ENCODE peak calls at places on chromosome 3, in nine cellular contexts. One of them, this sample, is unnamed. For H3K4me1, the result is how much of the 10 kb centered on the place peaks cover.

GRCh38 chr3:127628788-127629456 is at the start of gene PODXL2:
- DNase-seq in upper lobe of right lung: peak
- DNase-seq in adrenal gland: peak
- DNase-seq in ovary: peak
- DNase-seq in mucosa of descending colon: peak
- DNase-seq in heart left ventricle: peak
- DNase-seq in right lobe of liver: peak
- DNase-seq in endodermal cell: peak
- DNase-seq in fibroblast of lung: peak
- DNase-seq in this sample: no peak

GRCh38 chr3:195542261-195542660 is 864 bp downstream of the PPP1R2 start:
- DNase-seq in ovary: no peak
- DNase-seq in fibroblast of lung: peak
- DNase-seq in endodermal cell: no peak
- DNase-seq in heart left ventricle: no peak
- DNase-seq in upper lobe of right lung: no peak
- DNase-seq in adrenal gland: no peak
- DNase-seq in mucosa of descending colon: no peak
- DNase-seq in right lobe of liver: no peak
- DNase-seq in this sample: no peak

GRCh38 chr3:88031543-88032148 is 27.2 kb downstream of the CGGBP1 start:
- DNase-seq in adrenal gland: no peak
- DNase-seq in fibroblast of lung: peak
- DNase-seq in ovary: no peak
- DNase-seq in mucosa of descending colon: peak
- DNase-seq in upper lobe of right lung: no peak
- DNase-seq in heart left ventricle: no peak
- DNase-seq in endodermal cell: no peak
- DNase-seq in right lobe of liver: no peak
- DNase-seq in this sample: no peak

GRCh38 chr3:51712020-51712385 is 5.1 kb downstream of the GRM2 start:
- DNase-seq in mucosa of descending colon: no peak
- DNase-seq in right lobe of liver: no peak
- DNase-seq in adrenal gland: no peak
- DNase-seq in endodermal cell: no peak
- DNase-seq in ovary: no peak
- DNase-seq in upper lobe of right lung: peak
- DNase-seq in heart left ventricle: no peak
- DNase-seq in fibroblast of lung: no peak
- DNase-seq in this sample: no peak

GRCh38 chr3:54955496-54955895 is 27.6 kb upstream of the LRTM1 start:
- DNase-seq in endodermal cell: peak
- DNase-seq in adrenal gland: no peak
- DNase-seq in mucosa of descending colon: no peak
- DNase-seq in fibroblast of lung: no peak
- DNase-seq in heart left ventricle: no peak
- DNase-seq in ovary: no peak
- DNase-seq in upper lobe of right lung: no peak
- DNase-seq in right lobe of liver: no peak
- DNase-seq in this sample: no peak

GRCh38 chr3:54243262-54243931 is 121.0 kb downstream of the CACNA2D3 start:
- DNase-seq in fibroblast of lung: peak
- DNase-seq in heart left ventricle: no peak
- DNase-seq in upper lobe of right lung: no peak
- DNase-seq in adrenal gland: no peak
- DNase-seq in endodermal cell: no peak
- DNase-seq in right lobe of liver: no peak
- DNase-seq in ovary: peak
- DNase-seq in mucosa of descending colon: no peak
- DNase-seq in this sample: no peak

GRCh38 chr3:120177151-120177550 is 82.9 kb upstream of the GSK3B start:
- DNase-seq in heart left ventricle: no peak
- DNase-seq in ovary: no peak
- DNase-seq in upper lobe of right lung: no peak
- DNase-seq in fibroblast of lung: peak
- DNase-seq in mucosa of descending colon: no peak
- DNase-seq in adrenal gland: peak
- DNase-seq in endodermal cell: peak
- DNase-seq in right lobe of liver: no peak
- DNase-seq in this sample: peak

GRCh38 chr3:127072971-127073851 is 90.3 kb downstream of the PLXNA1 start:
- DNase-seq in mucosa of descending colon: no peak
- DNase-seq in adrenal gland: no peak
- DNase-seq in right lobe of liver: no peak
- DNase-seq in fibroblast of lung: no peak
- DNase-seq in endodermal cell: no peak
- DNase-seq in ovary: no peak
- DNase-seq in upper lobe of right lung: peak
- DNase-seq in heart left ventricle: no peak
- DNase-seq in this sample: no peak

GRCh38 chr3:52403955-52404354 is 40.9 kb downstream of the SEMA3G start:
- DNase-seq in adrenal gland: no peak
- DNase-seq in upper lobe of right lung: peak
- DNase-seq in right lobe of liver: no peak
- DNase-seq in endodermal cell: no peak
- DNase-seq in fibroblast of lung: no peak
- DNase-seq in heart left ventricle: no peak
- DNase-seq in mucosa of descending colon: no peak
- DNase-seq in ovary: no peak
- DNase-seq in this sample: no peak

GRCh38 chr3:97835761-97836160 is 13.9 kb downstream of the CRYBG3 start:
- DNase-seq in ovary: no peak
- DNase-seq in right lobe of liver: no peak
- DNase-seq in heart left ventricle: no peak
- DNase-seq in endodermal cell: no peak
- DNase-seq in mucosa of descending colon: no peak
- DNase-seq in adrenal gland: no peak
- DNase-seq in fibroblast of lung: no peak
- DNase-seq in upper lobe of right lung: no peak
- DNase-seq in this sample: no peak

DNA sequence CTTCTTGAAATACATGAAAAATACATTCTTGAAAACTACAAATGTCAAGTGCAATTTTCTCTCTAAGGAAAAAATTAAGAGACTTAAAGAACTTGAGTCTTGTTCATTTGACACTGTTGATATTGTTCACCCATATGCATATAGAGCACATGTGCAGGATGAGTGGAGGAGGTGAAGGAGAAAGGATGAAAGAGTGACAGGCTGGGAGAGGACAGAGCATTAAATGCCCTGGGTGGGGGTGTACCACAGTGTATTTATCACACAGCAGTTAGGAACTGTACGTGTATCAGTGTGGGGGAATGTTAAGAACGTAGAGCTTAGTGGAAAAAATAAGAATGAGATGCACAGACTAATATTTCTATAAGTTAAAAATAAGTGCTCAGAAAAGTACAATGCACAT is 45.7 kb downstream of the CTDSPL start:
- DNase-seq in upper lobe of right lung: no peak
- DNase-seq in adrenal gland: no peak
- DNase-seq in endodermal cell: no peak
- DNase-seq in ovary: no peak
- DNase-seq in right lobe of liver: no peak
- DNase-seq in heart left ventricle: no peak
- DNase-seq in mucosa of descending colon: no peak
- DNase-seq in fibroblast of lung: no peak
- DNase-seq in this sample: no peak
- H3K4me1 ChIP-seq in upper lobe of right lung: half or more
- H3K4me1 ChIP-seq in adrenal gland: under half
- H3K4me1 ChIP-seq in endodermal cell: under half
- H3K4me1 ChIP-seq in ovary: under half
- H3K4me1 ChIP-seq in right lobe of liver: under half
- H3K4me1 ChIP-seq in heart left ventricle: half or more
- H3K4me1 ChIP-seq in mucosa of descending colon: under half
- H3K4me1 ChIP-seq in fibroblast of lung: under half
- H3K4me1 ChIP-seq in this sample: under half

GRCh38 chr3:32405711-32406323 is 14.2 kb downstream of the CMTM7 start:
- DNase-seq in heart left ventricle: no peak
- DNase-seq in adrenal gland: no peak
- DNase-seq in mucosa of descending colon: no peak
- DNase-seq in upper lobe of right lung: no peak
- DNase-seq in fibroblast of lung: no peak
- DNase-seq in endodermal cell: no peak
- DNase-seq in right lobe of liver: no peak
- DNase-seq in ovary: no peak
- DNase-seq in this sample: no peak
- H3K4me1 ChIP-seq in heart left ventricle: under half
- H3K4me1 ChIP-seq in adrenal gland: under half
- H3K4me1 ChIP-seq in mucosa of descending colon: under half
- H3K4me1 ChIP-seq in upper lobe of right lung: half or more
- H3K4me1 ChIP-seq in fibroblast of lung: under half
- H3K4me1 ChIP-seq in endodermal cell: under half
- H3K4me1 ChIP-seq in right lobe of liver: under half
- H3K4me1 ChIP-seq in ovary: under half
- H3K4me1 ChIP-seq in this sample: under half

GRCh38 chr3:30604566-30604965 is 1.8 kb upstream of the TGFBR2 start:
- DNase-seq in upper lobe of right lung: no peak
- DNase-seq in ovary: no peak
- DNase-seq in fibroblast of lung: no peak
- DNase-seq in endodermal cell: no peak
- DNase-seq in mucosa of descending colon: no peak
- DNase-seq in heart left ventricle: no peak
- DNase-seq in adrenal gland: no peak
- DNase-seq in right lobe of liver: no peak
- DNase-seq in this sample: no peak

GRCh38 chr3:30602946-30603345 is 3.5 kb upstream of the TGFBR2 start:
- DNase-seq in mucosa of descending colon: no peak
- DNase-seq in heart left ventricle: no peak
- DNase-seq in ovary: no peak
- DNase-seq in endodermal cell: no peak
- DNase-seq in fibroblast of lung: no peak
- DNase-seq in upper lobe of right lung: no peak
- DNase-seq in adrenal gland: no peak
- DNase-seq in right lobe of liver: no peak
- DNase-seq in this sample: no peak

GRCh38 chr3:30605005-30605404 is 1.4 kb upstream of the TGFBR2 start:
- DNase-seq in right lobe of liver: no peak
- DNase-seq in mucosa of descending colon: no peak
- DNase-seq in ovary: no peak
- DNase-seq in fibroblast of lung: no peak
- DNase-seq in heart left ventricle: no peak
- DNase-seq in upper lobe of right lung: no peak
- DNase-seq in endodermal cell: no peak
- DNase-seq in adrenal gland: no peak
- DNase-seq in this sample: no peak

GRCh38 chr3:30605706-30606300 is 598 bp upstream of the TGFBR2 start:
- DNase-seq in ovary: no peak
- DNase-seq in fibroblast of lung: no peak
- DNase-seq in right lobe of liver: no peak
- DNase-seq in mucosa of descending colon: no peak
- DNase-seq in heart left ventricle: no peak
- DNase-seq in endodermal cell: no peak
- DNase-seq in adrenal gland: no peak
- DNase-seq in upper lobe of right lung: no peak
- DNase-seq in this sample: no peak

GRCh38 chr3:30604091-30604490 is 2.3 kb upstream of the TGFBR2 start:
- DNase-seq in upper lobe of right lung: no peak
- DNase-seq in endodermal cell: no peak
- DNase-seq in mucosa of descending colon: no peak
- DNase-seq in ovary: no peak
- DNase-seq in right lobe of liver: no peak
- DNase-seq in heart left ventricle: no peak
- DNase-seq in adrenal gland: no peak
- DNase-seq in fibroblast of lung: no peak
- DNase-seq in this sample: no peak
- H3K4me1 ChIP-seq in upper lobe of right lung: under half
- H3K4me1 ChIP-seq in endodermal cell: under half
- H3K4me1 ChIP-seq in mucosa of descending colon: under half
- H3K4me1 ChIP-seq in ovary: under half
- H3K4me1 ChIP-seq in right lobe of liver: under half
- H3K4me1 ChIP-seq in heart left ventricle: under half
- H3K4me1 ChIP-seq in adrenal gland: under half
- H3K4me1 ChIP-seq in fibroblast of lung: under half
- H3K4me1 ChIP-seq in this sample: under half

GRCh38 chr3:45608296-45608695 is 13.7 kb downstream of the LIMD1 start:
- DNase-seq in endodermal cell: no peak
- DNase-seq in mucosa of descending colon: no peak
- DNase-seq in right lobe of liver: no peak
- DNase-seq in fibroblast of lung: no peak
- DNase-seq in adrenal gland: no peak
- DNase-seq in upper lobe of right lung: no peak
- DNase-seq in heart left ventricle: no peak
- DNase-seq in ovary: no peak
- DNase-seq in this sample: no peak

GRCh38 chr3:45606991-45607712 is 12.6 kb downstream of the LIMD1 start:
- DNase-seq in adrenal gland: no peak
- DNase-seq in heart left ventricle: peak
- DNase-seq in upper lobe of right lung: no peak
- DNase-seq in endodermal cell: no peak
- DNase-seq in ovary: peak
- DNase-seq in mucosa of descending colon: no peak
- DNase-seq in fibroblast of lung: peak
- DNase-seq in right lobe of liver: no peak
- DNase-seq in this sample: no peak

GRCh38 chr3:45607790-45608189 is 13.2 kb downstream of the LIMD1 start:
- DNase-seq in endodermal cell: no peak
- DNase-seq in adrenal gland: no peak
- DNase-seq in mucosa of descending colon: no peak
- DNase-seq in heart left ventricle: peak
- DNase-seq in right lobe of liver: no peak
- DNase-seq in fibroblast of lung: peak
- DNase-seq in ovary: no peak
- DNase-seq in upper lobe of right lung: no peak
- DNase-seq in this sample: no peak

GRCh38 chr3:45610129-45610528 is 15.6 kb downstream of the LIMD1 start:
- DNase-seq in heart left ventricle: peak
- DNase-seq in fibroblast of lung: no peak
- DNase-seq in upper lobe of right lung: no peak
- DNase-seq in mucosa of descending colon: no peak
- DNase-seq in ovary: no peak
- DNase-seq in endodermal cell: no peak
- DNase-seq in right lobe of liver: no peak
- DNase-seq in adrenal gland: no peak
- DNase-seq in this sample: no peak

DNA sequence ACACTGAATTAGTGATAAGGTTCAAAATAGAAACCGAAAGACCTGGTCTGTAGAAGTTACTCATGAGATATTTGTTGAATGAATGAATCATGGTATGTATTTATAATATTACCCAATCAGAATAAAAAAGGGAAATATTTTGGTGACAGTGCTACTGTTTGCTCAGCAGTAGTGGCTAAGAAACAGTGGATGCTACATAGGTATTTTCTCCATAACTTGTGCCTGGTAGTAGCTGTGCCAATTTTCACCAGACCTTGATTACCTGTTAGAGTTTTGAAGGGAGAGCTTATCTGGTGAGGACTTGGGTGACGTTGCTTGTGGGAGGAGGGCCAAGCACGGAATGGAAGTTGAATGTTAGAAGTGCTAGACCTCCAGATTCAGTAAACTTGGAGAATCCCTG is 14.3 kb downstream of the LIMD1 start:
- DNase-seq in adrenal gland: no peak
- DNase-seq in fibroblast of lung: peak
- DNase-seq in right lobe of liver: no peak
- DNase-seq in endodermal cell: no peak
- DNase-seq in heart left ventricle: no peak
- DNase-seq in upper lobe of right lung: no peak
- DNase-seq in ovary: no peak
- DNase-seq in mucosa of descending colon: no peak
- DNase-seq in this sample: no peak
- H3K4me1 ChIP-seq in adrenal gland: under half
- H3K4me1 ChIP-seq in fibroblast of lung: under half
- H3K4me1 ChIP-seq in right lobe of liver: under half
- H3K4me1 ChIP-seq in endodermal cell: under half
- H3K4me1 ChIP-seq in heart left ventricle: half or more
- H3K4me1 ChIP-seq in upper lobe of right lung: half or more
- H3K4me1 ChIP-seq in ovary: under half
- H3K4me1 ChIP-seq in mucosa of descending colon: under half
- H3K4me1 ChIP-seq in this sample: half or more

GRCh38 chr3:10198761-10199688 is 34.3 kb downstream of the IRAK2 start:
- DNase-seq in adrenal gland: no peak
- DNase-seq in ovary: no peak
- DNase-seq in endodermal cell: no peak
- DNase-seq in mucosa of descending colon: peak
- DNase-seq in heart left ventricle: peak
- DNase-seq in fibroblast of lung: peak
- DNase-seq in upper lobe of right lung: no peak
- DNase-seq in right lobe of liver: no peak
- DNase-seq in this sample: peak
- H3K4me1 ChIP-seq in adrenal gland: under half
- H3K4me1 ChIP-seq in ovary: under half
- H3K4me1 ChIP-seq in endodermal cell: under half
- H3K4me1 ChIP-seq in mucosa of descending colon: under half
- H3K4me1 ChIP-seq in heart left ventricle: under half
- H3K4me1 ChIP-seq in fibroblast of lung: under half
- H3K4me1 ChIP-seq in upper lobe of right lung: under half
- H3K4me1 ChIP-seq in right lobe of liver: under half
- H3K4me1 ChIP-seq in this sample: half or more